ENCODE peak calls at places on chromosomes 5 and 9, in nine cellular contexts. S, C, L, E, W, A, B, V and N are unnamed samples.

GRCh38 chr9:122849546-122849945 is 21.2 kb upstream of the PDCL start:
- DNase-seq in S (no peak), C (no peak), L (no peak), E (no peak), W (no peak), A (no peak), B (no peak), V (no peak), N (no peak)

GRCh38 chr5:37501152-37501551 is 122.0 kb downstream of the WDR70 start:
- DNase-seq in S (no peak), C (no peak), L (no peak), E (no peak), W (no peak), A (no peak), B (no peak), V (no peak), N (no peak)

GRCh38 chr5:135235551-135236100 is 163.4 kb downstream of the MACROH2A1 start:
- DNase-seq in S (no peak), C (no peak), L (no peak), E (no peak), W (no peak), A (no peak), B (no peak), V (no peak), N (no peak)

GRCh38 chr9:110592075-110592830 is 12.7 kb upstream of the SVEP1 start:
- DNase-seq in S (no peak), C (no peak), L (no peak), E (no peak), W (no peak), A (no peak), B (no peak), V (no peak), N (no peak)

GRCh38 chr9:108953983-108954574 is 19.9 kb downstream of the ABITRAM start:
- DNase-seq in S (no peak), C (peak), L (no peak), E (no peak), W (peak), A (no peak), B (no peak), V (no peak), N (peak)

GRCh38 chr5:71629950-71630349 is 42.8 kb downstream of the MCCC2 start:
- DNase-seq in S (no peak), C (no peak), L (no peak), E (no peak), W (no peak), A (no peak), B (no peak), V (no peak), N (no peak)

GRCh38 chr5:178121450-178122276 is 8.3 kb downstream of the N4BP3 start:
- DNase-seq in S (no peak), C (no peak), L (no peak), E (peak), W (no peak), A (no peak), B (no peak), V (no peak), N (no peak)

GRCh38 chr9:71733176-71733575 is 35.1 kb downstream of the CEMIP2 start:
- DNase-seq in S (no peak), C (no peak), L (no peak), E (no peak), W (no peak), A (no peak), B (no peak), V (no peak), N (no peak)

GRCh38 chr5:83434929-83435328 is 36.6 kb upstream of the VCAN start:
- DNase-seq in S (no peak), C (no peak), L (no peak), E (no peak), W (no peak), A (no peak), B (no peak), V (no peak), N (no peak)

DNA sequence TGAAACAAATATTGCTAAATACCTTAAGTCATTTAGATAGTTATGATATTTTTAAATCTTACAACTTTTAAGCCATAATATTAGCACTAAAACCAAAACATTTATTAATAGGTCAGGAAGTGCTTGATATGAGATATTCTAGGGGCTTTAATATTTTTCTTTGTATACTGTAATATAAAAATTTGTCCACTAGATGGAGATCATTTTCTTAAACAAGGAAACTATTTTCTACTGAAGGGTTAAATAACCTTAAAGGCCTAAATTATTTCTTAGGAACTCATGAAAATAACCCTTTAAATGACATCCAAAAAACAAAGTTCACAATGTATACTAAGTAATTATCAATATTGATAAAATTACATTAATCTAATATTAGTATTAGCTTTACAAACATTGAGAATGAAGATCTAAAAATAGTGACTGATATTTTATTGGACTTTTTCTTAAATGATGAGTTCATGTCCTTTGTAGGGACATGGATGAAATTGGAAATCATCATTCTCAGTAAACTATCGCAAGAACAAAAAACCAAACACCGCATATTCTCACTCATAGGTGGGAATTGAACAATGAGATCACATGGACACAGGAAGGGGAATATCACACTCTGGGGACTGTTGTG is 635.7 kb downstream of the RAB3C start:
- DNase-seq in S (no peak), C (no peak), L (no peak), E (no peak), W (no peak), A (no peak), B (no peak), V (no peak), N (no peak)
- TF ChIP-seq CTCF in S (peak), C (peak), L (peak), E (peak), W (peak), A (no peak), B (peak), V (no peak), N (peak)

GRCh38 chr5:151684690-151685361 is 1.9 kb downstream of the SPARC start:
- DNase-seq in S (peak), C (peak), L (peak), E (peak), W (no peak), A (peak), B (no peak), V (no peak), N (no peak)
- TF ChIP-seq CTCF in S (no peak), C (peak), L (peak), E (peak), W (no peak), A (peak), B (no peak), V (no peak), N (no peak)

DNA sequence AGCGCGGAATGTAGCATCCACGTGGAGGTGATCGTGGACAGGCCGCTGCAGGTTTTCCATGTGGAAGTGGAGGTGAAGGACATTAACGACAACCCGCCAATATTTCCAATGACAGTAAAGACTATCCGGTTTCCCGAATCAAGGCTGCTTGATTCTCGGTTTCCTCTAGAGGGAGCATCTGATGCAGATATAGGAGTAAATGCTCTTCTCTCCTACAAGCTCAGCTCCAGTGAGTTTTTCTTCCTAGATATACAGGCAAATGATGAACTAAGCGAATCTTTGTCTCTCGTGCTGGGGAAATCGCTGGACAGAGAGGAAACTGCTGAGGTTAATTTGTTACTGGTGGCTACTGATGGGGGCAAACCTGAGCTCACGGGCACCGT is 598 bp downstream of the PCDHA2 start:
- DNase-seq in S (no peak), C (no peak), L (no peak), E (no peak), W (no peak), A (no peak), B (no peak), V (no peak), N (no peak)
- TF ChIP-seq CTCF in S (no peak), C (peak), L (peak), E (no peak), W (no peak), A (no peak), B (no peak), V (no peak), N (no peak)

GRCh38 chr5:88141695-88141979 is 127.0 kb downstream of the TMEM161B start:
- DNase-seq in S (no peak), C (no peak), L (no peak), E (no peak), W (no peak), A (no peak), B (no peak), V (no peak), N (no peak)
- TF ChIP-seq CTCF in S (no peak), C (no peak), L (peak), E (no peak), W (no peak), A (no peak), B (no peak), V (no peak), N (no peak)

DNA sequence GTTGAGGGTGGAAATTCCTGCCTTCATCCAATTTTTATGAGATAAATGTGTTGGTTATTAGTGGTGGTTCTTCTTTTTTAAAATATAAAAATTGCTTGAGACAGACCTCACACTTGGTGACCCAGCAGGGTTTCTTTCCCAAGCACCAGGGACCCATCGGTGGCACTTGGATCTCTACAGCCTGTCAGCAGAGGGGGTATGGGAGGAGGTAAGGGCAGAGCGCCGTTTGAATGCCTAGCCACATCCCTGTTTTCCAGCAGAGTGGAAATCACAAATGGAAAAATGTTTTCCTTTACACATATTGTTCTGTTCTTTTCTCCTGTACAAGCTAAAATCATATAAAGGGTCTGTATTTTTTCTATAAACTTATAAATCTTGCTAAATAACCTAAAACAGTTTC is 248.0 kb downstream of the NR3C1 start:
- DNase-seq in S (no peak), C (no peak), L (no peak), E (no peak), W (no peak), A (no peak), B (no peak), V (no peak), N (no peak)
- TF ChIP-seq CTCF in S (no peak), C (no peak), L (no peak), E (no peak), W (no peak), A (no peak), B (no peak), V (no peak), N (no peak)

DNA sequence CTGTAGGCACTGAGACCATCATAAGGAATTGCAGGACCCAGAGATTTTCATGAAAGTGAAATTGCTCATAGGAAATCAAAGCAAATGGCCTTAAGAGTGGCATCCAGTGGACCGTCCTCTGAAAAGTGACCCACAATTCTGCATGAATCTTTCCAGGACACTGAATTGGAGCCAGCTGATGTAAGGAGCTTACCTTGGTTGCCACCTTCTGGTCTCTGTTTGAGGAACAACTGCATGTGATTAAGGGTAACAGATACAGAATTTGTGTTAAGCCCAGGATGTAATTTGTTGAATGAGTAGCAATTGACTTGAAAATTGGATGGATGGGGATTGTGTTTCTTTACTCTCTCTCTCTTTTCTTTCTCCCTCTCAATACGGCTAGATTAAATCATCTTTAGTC is 49.9 kb upstream of the GAS1 start:
- DNase-seq in S (no peak), C (no peak), L (no peak), E (no peak), W (no peak), A (no peak), B (no peak), V (no peak), N (no peak)
- TF ChIP-seq CTCF in S (no peak), C (peak), L (peak), E (no peak), W (no peak), A (no peak), B (no peak), V (no peak), N (no peak)

GRCh38 chr9:7360513-7360912 is 439.1 kb downstream of the DMAC1 start:
- DNase-seq in S (no peak), C (no peak), L (no peak), E (no peak), W (no peak), A (no peak), B (no peak), V (no peak), N (no peak)
- TF ChIP-seq CTCF in S (no peak), C (no peak), L (no peak), E (no peak), W (no peak), A (no peak), B (no peak), V (no peak), N (no peak)